ENCODE peak calls at places on chromosomes 2 and 18, in nine cellular contexts. One of them, this sample, is unnamed.
A peak's percentile ranks its signal among the peaks of the same experiment; 100 is the strongest.

GRCh38 chr2:109243526-109244425 is 114.8 kb downstream of the SH3RF3 start:
- DNase-seq in stimulated activated naive B cell treated with anti-CD40 and anti-IgM and Interleukin-4, amounts not matched to agents 10 μg/mL and 1 μg/mL and 100 μg/mL, for 72 hours: no peak
- DNase-seq in GDM1: no peak
- DNase-seq in SK-MEL-5: no peak
- DNase-seq in hypothalamus: no peak
- DNase-seq in activated T-cell treated with anti-CD3 and anti-CD28 coated beads, Interleukin-2, amount 50 U/mL, for 24 hours: no peak
- DNase-seq in AG20443: no peak
- DNase-seq in NCI-H1417: peak; percentile 30
- DNase-seq in RPMI7951: no peak
- DNase-seq in this sample: no peak

GRCh38 chr2:1628893-1629292 is 115.4 kb downstream of the PXDN start:
- DNase-seq in activated T-cell treated with anti-CD3 and anti-CD28 coated beads, Interleukin-2, amount 50 U/mL, for 24 hours: no peak
- DNase-seq in GDM1: no peak
- DNase-seq in stimulated activated naive B cell treated with anti-CD40 and anti-IgM and Interleukin-4, amounts not matched to agents 10 μg/mL and 1 μg/mL and 100 μg/mL, for 72 hours: no peak
- DNase-seq in SK-MEL-5: no peak
- DNase-seq in hypothalamus: no peak
- DNase-seq in AG20443: no peak
- DNase-seq in RPMI7951: peak; percentile 87
- DNase-seq in NCI-H1417: no peak
- DNase-seq in this sample: no peak

GRCh38 chr2:67650292-67651133 is 253.4 kb downstream of the ETAA1 start:
- DNase-seq in stimulated activated naive B cell treated with anti-CD40 and anti-IgM and Interleukin-4, amounts not matched to agents 10 μg/mL and 1 μg/mL and 100 μg/mL, for 72 hours: no peak
- DNase-seq in NCI-H1417: peak; percentile 52
- DNase-seq in RPMI7951: peak; percentile 88
- DNase-seq in AG20443: peak; percentile 86
- DNase-seq in activated T-cell treated with anti-CD3 and anti-CD28 coated beads, Interleukin-2, amount 50 U/mL, for 24 hours: no peak
- DNase-seq in SK-MEL-5: peak; percentile 57
- DNase-seq in hypothalamus: peak; percentile 17
- DNase-seq in GDM1: no peak
- DNase-seq in this sample: no peak

GRCh38 chr2:239120664-239121063 is 272.8 kb downstream of the TWIST2 start:
- DNase-seq in NCI-H1417: no peak
- DNase-seq in AG20443: no peak
- DNase-seq in SK-MEL-5: no peak
- DNase-seq in stimulated activated naive B cell treated with anti-CD40 and anti-IgM and Interleukin-4, amounts not matched to agents 10 μg/mL and 1 μg/mL and 100 μg/mL, for 72 hours: no peak
- DNase-seq in GDM1: no peak
- DNase-seq in hypothalamus: no peak
- DNase-seq in RPMI7951: no peak
- DNase-seq in activated T-cell treated with anti-CD3 and anti-CD28 coated beads, Interleukin-2, amount 50 U/mL, for 24 hours: no peak
- DNase-seq in this sample: no peak

GRCh38 chr18:34028341-34028740 is 196.4 kb downstream of the NOL4 start:
- DNase-seq in activated T-cell treated with anti-CD3 and anti-CD28 coated beads, Interleukin-2, amount 50 U/mL, for 24 hours: no peak
- DNase-seq in stimulated activated naive B cell treated with anti-CD40 and anti-IgM and Interleukin-4, amounts not matched to agents 10 μg/mL and 1 μg/mL and 100 μg/mL, for 72 hours: no peak
- DNase-seq in RPMI7951: no peak
- DNase-seq in SK-MEL-5: peak; percentile 37
- DNase-seq in GDM1: no peak
- DNase-seq in NCI-H1417: no peak
- DNase-seq in AG20443: no peak
- DNase-seq in hypothalamus: no peak
- DNase-seq in this sample: peak; percentile 58

GRCh38 chr2:173027181-173028128 is 48.2 kb upstream of the MAP3K20 start:
- DNase-seq in SK-MEL-5: peak; percentile 83
- DNase-seq in GDM1: peak; percentile 70
- DNase-seq in activated T-cell treated with anti-CD3 and anti-CD28 coated beads, Interleukin-2, amount 50 U/mL, for 24 hours: peak; percentile 65
- DNase-seq in AG20443: peak; percentile 79
- DNase-seq in RPMI7951: peak; percentile 78
- DNase-seq in hypothalamus: peak; percentile 43
- DNase-seq in stimulated activated naive B cell treated with anti-CD40 and anti-IgM and Interleukin-4, amounts not matched to agents 10 μg/mL and 1 μg/mL and 100 μg/mL, for 72 hours: peak; percentile 53
- DNase-seq in NCI-H1417: peak; percentile 60
- DNase-seq in this sample: peak; percentile 48

GRCh38 chr2:27378096-27378808 is 2.3 kb downstream of the ZNF513 start:
- DNase-seq in NCI-H1417: no peak
- DNase-seq in AG20443: no peak
- DNase-seq in activated T-cell treated with anti-CD3 and anti-CD28 coated beads, Interleukin-2, amount 50 U/mL, for 24 hours: peak; percentile 46
- DNase-seq in stimulated activated naive B cell treated with anti-CD40 and anti-IgM and Interleukin-4, amounts not matched to agents 10 μg/mL and 1 μg/mL and 100 μg/mL, for 72 hours: no peak
- DNase-seq in SK-MEL-5: peak; percentile 51
- DNase-seq in GDM1: no peak
- DNase-seq in RPMI7951: peak; percentile 27
- DNase-seq in hypothalamus: no peak
- DNase-seq in this sample: no peak

GRCh38 chr2:221494556-221494955 is 77.5 kb downstream of the EPHA4 start:
- DNase-seq in activated T-cell treated with anti-CD3 and anti-CD28 coated beads, Interleukin-2, amount 50 U/mL, for 24 hours: no peak
- DNase-seq in AG20443: no peak
- DNase-seq in RPMI7951: peak; percentile 68
- DNase-seq in hypothalamus: no peak
- DNase-seq in GDM1: no peak
- DNase-seq in SK-MEL-5: no peak
- DNase-seq in stimulated activated naive B cell treated with anti-CD40 and anti-IgM and Interleukin-4, amounts not matched to agents 10 μg/mL and 1 μg/mL and 100 μg/mL, for 72 hours: no peak
- DNase-seq in NCI-H1417: no peak
- DNase-seq in this sample: no peak

GRCh38 chr2:122692400-122693083 is 937.1 kb downstream of the TSN start:
- DNase-seq in GDM1: no peak
- DNase-seq in stimulated activated naive B cell treated with anti-CD40 and anti-IgM and Interleukin-4, amounts not matched to agents 10 μg/mL and 1 μg/mL and 100 μg/mL, for 72 hours: no peak
- DNase-seq in RPMI7951: no peak
- DNase-seq in hypothalamus: no peak
- DNase-seq in AG20443: no peak
- DNase-seq in NCI-H1417: peak; percentile 87
- DNase-seq in activated T-cell treated with anti-CD3 and anti-CD28 coated beads, Interleukin-2, amount 50 U/mL, for 24 hours: no peak
- DNase-seq in SK-MEL-5: no peak
- DNase-seq in this sample: peak; percentile 8

This sample was measured in DMS153.